ENCODE peak calls at places on chromosomes 4 and X, in nine cellular contexts. X is naive thymus-derived CD4-positive, alpha-beta T cell; D is NCI-H2227 treated with DMSO at 0.1 percent for 48 hours; O is NCI-H1930; Y is colonic mucosa; P is nephron progenitor cell; I is hippocampal formation; Z is hepatocyte; Q is fibroblast of lung. G is an unnamed sample.

GRCh38 chrX:70033348-70033747 is 16.4 kb downstream of the AWAT2 start:
- DNase-seq in X (no peak), D (no peak), O (no peak), Y (peak; percentile 20), P (peak; percentile 60), I (no peak), Z (no peak), Q (peak; percentile 40), G (no peak)

GRCh38 chr4:14234330-14234729 is 606.8 kb upstream of the BOD1L1 start:
- DNase-seq in X (no peak), D (no peak), O (no peak), Y (no peak), P (no peak), I (no peak), Z (no peak), Q (peak; percentile 11), G (no peak)

GRCh38 chrX:80334583-80334982 is 85.7 kb upstream of the TENT5D start:
- DNase-seq in X (no peak), D (no peak), O (no peak), Y (no peak), P (no peak), I (no peak), Z (no peak), Q (no peak), G (no peak)

GRCh38 chrX:154804564-154804956 is 725 bp downstream of the MPP1 start:
- DNase-seq in X (no peak), D (no peak), O (no peak), Y (no peak), P (no peak), I (no peak), Z (no peak), Q (no peak), G (no peak)

GRCh38 chr4:153297116-153297515 is 47.4 kb upstream of the MND1 start:
- DNase-seq in X (no peak), D (no peak), O (no peak), Y (no peak), P (no peak), I (no peak), Z (no peak), Q (no peak), G (no peak)

GRCh38 chrX:140709421-140709846 is at the start of gene LINC00632:
- DNase-seq in X (no peak), D (no peak), O (peak; percentile 40), Y (no peak), P (peak; percentile 10), I (peak; percentile 26), Z (no peak), Q (peak; percentile 40), G (no peak)

GRCh38 chr4:139816856-139817255 is 151.2 kb downstream of the MGST2 start:
- DNase-seq in X (no peak), D (no peak), O (no peak), Y (no peak), P (no peak), I (no peak), Z (no peak), Q (no peak), G (no peak)

GRCh38 chr4:184400375-184400870 is 73.9 kb downstream of the IRF2 start:
- DNase-seq in X (no peak), D (no peak), O (no peak), Y (no peak), P (no peak), I (no peak), Z (no peak), Q (peak; percentile 97), G (no peak)

GRCh38 chr4:165293061-165293460 is 34.4 kb upstream of the MSMO1 start:
- DNase-seq in X (no peak), D (no peak), O (no peak), Y (no peak), P (no peak), I (no peak), Z (no peak), Q (no peak), G (no peak)

GRCh38 chrX:152926923-152927322 is 29.1 kb downstream of the ZNF185 start:
- DNase-seq in X (no peak), D (no peak), O (no peak), Y (no peak), P (no peak), I (peak; percentile 9), Z (no peak), Q (no peak), G (no peak)

GRCh38 chr4:128298129-128298758 is 10.6 kb upstream of the PGRMC2 start:
- DNase-seq in X (no peak), D (no peak), O (no peak), Y (peak; percentile 56), P (no peak), I (no peak), Z (peak; percentile 44), Q (no peak), G (no peak)

GRCh38 chr4:152316969-152317368 is 218.9 kb downstream of the FBXW7 start:
- DNase-seq in X (no peak), D (no peak), O (no peak), Y (no peak), P (no peak), I (no peak), Z (no peak), Q (peak; percentile 35), G (no peak)

GRCh38 chr4:100348472-100348871 is 158.2 kb upstream of the DDIT4L start:
- DNase-seq in X (no peak), D (no peak), O (no peak), Y (no peak), P (no peak), I (no peak), Z (peak; percentile 50), Q (peak; percentile 71), G (no peak)

GRCh38 chr4:2186133-2186864 is 55.6 kb downstream of the HAUS3 start:
- DNase-seq in X (no peak), D (no peak), O (no peak), Y (no peak), P (peak; percentile 10), I (no peak), Z (peak; percentile 66), Q (peak; percentile 41), G (no peak)

GRCh38 chr4:48642421-48643144 is 137.5 kb downstream of the FRYL start:
- DNase-seq in X (no peak), D (no peak), O (no peak), Y (no peak), P (no peak), I (no peak), Z (no peak), Q (peak; percentile 71), G (no peak)

GRCh38 chrX:68440940-68441339 is 7.6 kb upstream of the OPHN1 start:
- DNase-seq in X (no peak), D (peak; percentile 46), O (no peak), Y (peak; percentile 83), P (no peak), I (peak; percentile 35), Z (peak; percentile 71), Q (peak; percentile 81), G (peak; percentile 81)

GRCh38 chr4:113636438-113636818 is 125.1 kb downstream of the CAMK2D start:
- DNase-seq in X (peak; percentile 33), D (no peak), O (no peak), Y (no peak), P (no peak), I (no peak), Z (no peak), Q (no peak), G (no peak)

GRCh38 chr4:39770969-39771724 is 73.2 kb downstream of the UBE2K start:
- DNase-seq in X (no peak), D (no peak), O (no peak), Y (no peak), P (no peak), I (no peak), Z (no peak), Q (no peak), G (no peak)

GRCh38 chrX:124383367-124383766 is 37.0 kb downstream of the SH2D1A start:
- DNase-seq in X (no peak), D (no peak), O (no peak), Y (no peak), P (no peak), I (no peak), Z (no peak), Q (no peak), G (no peak)

GRCh38 chr4:80438016-80438415 is 102.5 kb downstream of the CFAP299 start:
- DNase-seq in X (no peak), D (no peak), O (no peak), Y (no peak), P (no peak), I (no peak), Z (no peak), Q (no peak), G (no peak)

GRCh38 chrX:152177497-152178269 is 39.3 kb upstream of the MAGEA10 start:
- DNase-seq in X (no peak), D (no peak), O (no peak), Y (no peak), P (no peak), I (no peak), Z (no peak), Q (no peak), G (no peak)

GRCh38 chr4:115655626-115656025 is 542.2 kb upstream of the NDST4 start:
- DNase-seq in X (no peak), D (no peak), O (no peak), Y (no peak), P (no peak), I (no peak), Z (no peak), Q (no peak), G (no peak)

GRCh38 chrX:24696241-24696640 is 2.5 kb downstream of the POLA1 start:
- DNase-seq in X (no peak), D (no peak), O (no peak), Y (no peak), P (no peak), I (no peak), Z (no peak), Q (no peak), G (no peak)

GRCh38 chrX:73562458-73562857 is 539 bp upstream of the CHIC1 start:
- DNase-seq in X (no peak), D (no peak), O (no peak), Y (no peak), P (no peak), I (no peak), Z (no peak), Q (peak; percentile 8), G (no peak)

GRCh38 chrX:23779025-23779424 is 3.9 kb upstream of the SAT1 start:
- DNase-seq in X (no peak), D (no peak), O (no peak), Y (no peak), P (no peak), I (no peak), Z (no peak), Q (peak; percentile 28), G (no peak)

G was measured in ureter.